ENCODE peak calls at places on chromosomes 4 and X, in four cellular contexts. L is NT2/D1; R is GM23248; X is CD4-positive, alpha-beta memory T cell. A is an unnamed sample. For H3K9me3 and H3K4me1, the result is how much of the 10 kb centered on the place peaks cover.

GRCh38 chrX:33001107-33001506 is 210.2 kb downstream of the DMD start:
- DNase-seq in X (no peak), L (no peak), R (no peak), A (no peak)

GRCh38 chr4:45621926-45622325 is 501.9 kb downstream of the GABRG1 start:
- DNase-seq in X (no peak), L (no peak), R (peak), A (no peak)

GRCh38 chr4:153785830-153786721 is 2.8 kb downstream of the SFRP2 start:
- DNase-seq in X (no peak), R (peak), L (no peak), A (no peak)

GRCh38 chr4:176894498-176894897 is 101.8 kb upstream of the VEGFC start:
- DNase-seq in L (no peak), R (no peak), X (no peak), A (no peak)

GRCh38 chr4:7552466-7552865 is 117.7 kb upstream of the PSAPL1 start:
- DNase-seq in R (no peak), X (no peak), L (no peak), A (no peak)

GRCh38 chr4:151195801-151196200 is 81.2 kb upstream of the PRSS48 start:
- DNase-seq in R (peak), X (no peak), L (no peak), A (no peak)

GRCh38 chr4:185463541-185463940 is 8.0 kb downstream of the CCDC110 start:
- DNase-seq in L (no peak), R (no peak), X (no peak), A (no peak)

GRCh38 chrX:55161581-55161980 is 58.6 kb upstream of the PAGE5 start:
- DNase-seq in X (no peak), L (peak), R (peak), A (no peak)

GRCh38 chrX:41300758-41301437 is 33.1 kb upstream of the DDX3X start:
- DNase-seq in L (no peak), X (no peak), R (peak), A (no peak)

GRCh38 chrX:70042399-70043371 is 7.1 kb downstream of the AWAT2 start:
- DNase-seq in R (peak), L (no peak), X (no peak), A (no peak)

GRCh38 chr4:80097395-80098177 is 24.6 kb upstream of the ANTXR2 start:
- DNase-seq in L (no peak), R (peak), X (no peak), A (no peak)

GRCh38 chrX:141652315-141652714 is 46.2 kb downstream of the SPANXD start:
- DNase-seq in R (no peak), X (no peak), L (no peak), A (no peak)

GRCh38 chr4:107978716-107979451 is 10.8 kb upstream of the HADH start:
- DNase-seq in R (no peak), X (no peak), L (no peak), A (no peak)

GRCh38 chr4:114694770-114695169 is 96.2 kb downstream of the UGT8 start:
- DNase-seq in X (peak), R (peak), L (peak), A (no peak)

GRCh38 chr4:69849297-69849696 is 10.6 kb downstream of the SULT1E1 start:
- DNase-seq in R (no peak), X (no peak), L (no peak), A (no peak)

GRCh38 chr4:144709159-144709558 is 63.2 kb downstream of the HHIP start:
- DNase-seq in L (peak), X (no peak), R (peak), A (no peak)

GRCh38 chr4:86848732-86849617 is at the start of gene SLC10A6:
- DNase-seq in R (peak), X (no peak), L (no peak), A (no peak)

GRCh38 chrX:133185119-133185518 is 33.0 kb downstream of the TFDP3 start:
- DNase-seq in X (no peak), R (no peak), L (no peak), A (no peak)

GRCh38 chr4:77146426-77147399 is 10.3 kb upstream of the CCNG2 start:
- DNase-seq in X (no peak), L (no peak), R (peak), A (no peak)

GRCh38 chrX:44451056-44451455 is 91.6 kb downstream of the FUNDC1 start:
- DNase-seq in R (no peak), X (no peak), L (no peak), A (no peak)

GRCh38 chrX:10856797-10857196 is 236.4 kb upstream of the MID1 start:
- DNase-seq in L (no peak), R (no peak), X (no peak), A (no peak)

GRCh38 chrX:139112432-139112831 is 400.9 kb upstream of the FGF13 start:
- DNase-seq in L (no peak), X (no peak), R (peak), A (no peak)

GRCh38 chr4:28463184-28463690 is 1602.6 kb downstream of the STIM2 start:
- DNase-seq in R (no peak), L (no peak), X (no peak), A (no peak)

GRCh38 chrX:50838820-50839600 is 25.0 kb upstream of the SHROOM4 start:
- DNase-seq in L (no peak), R (peak), X (no peak), A (no peak)

GRCh38 chr4:53916431-53916889 is 147.9 kb downstream of the CHIC2 start:
- DNase-seq in R (peak), X (no peak), L (no peak), A (no peak)

GRCh38 chrX:31201503-31201902 is 129.7 kb upstream of the FTHL17 start:
- DNase-seq in L (no peak), R (no peak), X (no peak), A (no peak)

GRCh38 chr4:15855804-15856475 is 77.8 kb downstream of the CD38 start:
- DNase-seq in L (no peak), R (no peak), X (no peak), A (no peak)

GRCh38 chr4:147006229-147006628 is 60.6 kb upstream of the TTC29 start:
- DNase-seq in X (no peak), R (no peak), L (no peak), A (no peak)
- H3K9me3 ChIP-seq in X (under half), R (under half), L (under half), A (under half)

GRCh38 chr4:38788327-38788726 is 5.5 kb upstream of the TLR10 start:
- DNase-seq in X (no peak), R (peak), L (no peak), A (no peak)
- H3K4me1 ChIP-seq in X (under half), R (under half), L (under half), A (under half)

GRCh38 chrX:95629737-95630136 is 1054.9 kb upstream of the DIAPH2 start:
- DNase-seq in L (no peak), R (no peak), X (no peak), A (peak)
- H3K9me3 ChIP-seq in L (under half), R (under half), X (under half), A (under half)

DNA sequence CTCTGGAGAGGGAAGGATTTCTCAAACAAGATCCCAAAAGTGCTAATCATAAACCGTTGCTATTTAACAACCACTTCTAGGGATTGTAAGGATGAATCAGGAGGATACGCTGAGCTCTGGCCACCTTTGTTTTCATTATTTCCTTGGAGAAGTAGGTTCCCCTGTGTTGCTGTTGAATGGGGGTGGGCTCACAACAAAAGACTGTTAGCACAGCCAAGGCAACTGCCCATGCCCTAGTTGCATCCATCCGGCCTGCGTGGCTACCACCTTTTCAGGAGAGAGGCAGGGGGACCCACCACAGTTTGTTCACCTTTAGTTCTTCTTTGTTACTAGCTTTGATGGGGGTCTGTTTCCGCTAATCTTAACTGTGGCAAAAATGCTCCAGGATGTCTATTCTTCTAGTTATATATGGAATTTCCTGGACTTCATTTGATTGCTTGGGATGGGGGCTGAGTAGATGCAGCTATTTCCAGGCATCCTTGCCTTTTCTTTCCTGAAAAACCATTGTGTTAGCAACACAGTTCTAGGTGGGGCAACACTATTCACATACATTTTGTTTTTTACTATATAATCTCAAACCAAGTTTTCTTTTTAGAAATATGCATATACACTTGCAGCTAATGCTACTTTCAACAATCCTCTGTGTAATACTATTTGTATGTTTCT is 95.4 kb downstream of the KDR start:
- DNase-seq in X (no peak), R (no peak), L (no peak), A (no peak)
- H3K4me1 ChIP-seq in X (under half), R (under half), L (under half), A (under half)

DNA sequence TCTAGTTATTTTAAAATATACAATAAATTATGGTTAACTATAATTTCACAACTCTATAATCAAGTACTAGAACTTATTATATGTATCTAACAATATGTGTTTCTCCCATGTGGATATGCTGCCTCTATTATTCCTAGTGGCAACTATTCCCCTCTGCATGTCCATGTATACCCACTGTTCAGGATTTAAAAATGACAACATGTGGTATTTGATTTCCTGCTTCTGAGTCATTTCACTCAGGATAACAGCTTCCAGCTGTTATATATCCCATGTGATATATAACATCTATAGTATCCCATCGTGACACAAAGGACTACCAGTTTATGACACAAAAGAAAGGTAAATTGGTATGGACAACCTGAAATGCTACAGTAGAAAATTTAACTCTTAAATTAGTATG is 167.4 kb upstream of the TACR3 start:
- DNase-seq in X (no peak), R (peak), L (no peak), A (no peak)
- H3K9me3 ChIP-seq in X (under half), R (under half), L (under half), A (under half)

GRCh38 chr4:110953191-110953590 is 330.3 kb upstream of the PITX2 start:
- DNase-seq in L (no peak), X (no peak), R (peak), A (no peak)
- H3K4me1 ChIP-seq in L (under half), X (under half), R (under half), A (under half)

GRCh38 chrX:63746278-63746677 is 38.7 kb downstream of the ARHGEF9 start:
- DNase-seq in R (no peak), L (no peak), X (peak), A (no peak)

GRCh38 chrX:63746715-63747114 is 38.3 kb downstream of the ARHGEF9 start:
- DNase-seq in R (no peak), X (no peak), L (no peak), A (no peak)

GRCh38 chrX:63750846-63751245 is 34.2 kb downstream of the ARHGEF9 start:
- DNase-seq in X (no peak), L (no peak), R (no peak), A (no peak)

GRCh38 chrX:63744850-63745249 is 40.2 kb downstream of the ARHGEF9 start:
- DNase-seq in L (no peak), X (no peak), R (no peak), A (no peak)

DNA sequence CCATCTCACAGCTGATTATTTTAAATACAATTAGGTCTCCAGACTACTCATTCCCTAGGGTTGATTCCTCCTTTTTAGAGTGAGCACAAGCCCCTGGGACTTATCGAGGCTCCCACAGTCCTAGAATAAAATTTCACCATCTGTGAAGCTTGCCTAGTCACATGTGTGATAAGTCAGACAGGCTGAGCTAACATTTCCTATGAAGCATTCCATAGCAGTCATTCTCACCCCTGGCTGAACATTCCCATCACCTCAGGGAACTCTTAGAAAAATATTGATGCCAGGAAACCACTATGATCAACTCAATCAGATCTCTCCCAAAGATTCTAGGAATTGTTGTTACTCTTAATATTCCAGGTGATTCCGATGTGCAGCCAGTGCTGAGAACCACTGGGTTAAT is 37.7 kb downstream of the ARHGEF9 start:
- DNase-seq in L (no peak), X (no peak), R (peak), A (no peak)
- H3K9me3 ChIP-seq in L (under half), X (under half), R (under half), A (under half)

GRCh38 chr4:120769227-120769626 is 153.3 kb downstream of the PRDM5 start:
- DNase-seq in L (no peak), R (peak), X (no peak), A (no peak)

GRCh38 chr4:120760047-120760446 is 162.5 kb downstream of the PRDM5 start:
- DNase-seq in X (no peak), R (no peak), L (no peak), A (no peak)

GRCh38 chr4:120770897-120771296 is 151.6 kb downstream of the PRDM5 start:
- DNase-seq in R (no peak), L (no peak), X (no peak), A (no peak)

GRCh38 chr4:120763650-120764049 is 158.9 kb downstream of the PRDM5 start:
- DNase-seq in L (no peak), R (no peak), X (no peak), A (no peak)

GRCh38 chr4:120765271-120765985 is 157.1 kb downstream of the PRDM5 start:
- DNase-seq in X (no peak), L (no peak), R (no peak), A (no peak)
- H3K4me1 ChIP-seq in X (under half), L (under half), R (under half), A (under half)

GRCh38 chr4:25229804-25230203 is 4.0 kb upstream of the PI4K2B start:
- DNase-seq in L (no peak), R (no peak), X (no peak), A (no peak)
- H3K9me3 ChIP-seq in L (under half), R (under half), X (under half), A (under half)